ENCODE peak calls at places on chromosomes 7 and 10, in eight cellular contexts. V is heart right ventricle; J is Karpas-422; T is heart left ventricle; X is mammary epithelial cell; N is CD8-positive, alpha-beta T cell; M is hepatocyte; A is adrenal gland. Y is an unnamed sample.

GRCh38 chr7:137669706-137670105 is 177.1 kb downstream of the DGKI start:
- DNase-seq in N (no peak), A (no peak), M (no peak), J (no peak), T (no peak), V (no peak), X (peak; percentile 38), Y (no peak)

GRCh38 chr7:68718059-68718685 is 880.1 kb upstream of the AUTS2 start:
- DNase-seq in X (no peak), M (no peak), J (no peak), N (no peak), V (no peak), T (no peak), A (no peak), Y (no peak)

GRCh38 chr10:11146402-11147171 is 128.9 kb downstream of the CELF2 start:
- DNase-seq in J (no peak), N (peak; percentile 45), M (no peak), T (no peak), X (no peak), A (no peak), V (no peak), Y (no peak)

GRCh38 chr10:76779163-76779820 is 858.3 kb downstream of the KCNMA1 start:
- DNase-seq in T (no peak), A (no peak), M (peak; percentile 40), V (no peak), X (no peak), J (no peak), N (no peak), Y (no peak)

GRCh38 chr7:25823571-25823970 is 328.4 kb upstream of the NFE2L3 start:
- DNase-seq in X (no peak), J (peak; percentile 70), T (no peak), A (no peak), M (no peak), N (no peak), V (no peak), Y (peak; percentile 75)

GRCh38 chr7:106071999-106072714 is 40.0 kb downstream of the SYPL1 start:
- DNase-seq in N (no peak), J (no peak), A (peak; percentile 87), X (no peak), M (peak; percentile 48), V (peak; percentile 73), T (peak; percentile 54), Y (no peak)

GRCh38 chr10:100433253-100434240 is 29.3 kb upstream of the WNT8B start:
- DNase-seq in T (peak; percentile 88), N (peak; percentile 97), J (peak; percentile 99), M (peak; percentile 96), X (peak; percentile 83), V (peak; percentile 90), A (peak; percentile 98), Y (peak; percentile 95)

GRCh38 chr10:92405006-92405924 is 114.3 kb downstream of the MARCHF5 start:
- DNase-seq in N (no peak), J (no peak), A (no peak), V (no peak), M (no peak), X (no peak), T (no peak), Y (no peak)

GRCh38 chr10:121245799-121246198 is 352.4 kb downstream of the FGFR2 start:
- DNase-seq in A (no peak), X (no peak), M (no peak), N (no peak), J (no peak), V (no peak), T (no peak), Y (no peak)

GRCh38 chr7:128454808-128455555 is 696 bp upstream of the HILPDA start:
- DNase-seq in X (no peak), N (no peak), V (no peak), A (peak; percentile 19), M (peak; percentile 41), J (peak; percentile 61), T (no peak), Y (peak; percentile 21)

GRCh38 chr7:31096198-31096881 is 44.2 kb downstream of the ADCYAP1R1 start:
- DNase-seq in J (no peak), T (no peak), M (no peak), N (no peak), A (no peak), X (no peak), V (no peak), Y (no peak)

GRCh38 chr7:30225863-30226361 is 58.5 kb upstream of the ZNRF2 start:
- DNase-seq in T (peak; percentile 64), N (no peak), A (peak; percentile 70), M (peak; percentile 60), X (peak; percentile 97), J (peak; percentile 93), V (peak; percentile 63), Y (peak; percentile 67)

GRCh38 chr7:87128883-87129282 is 23.4 kb upstream of the DMTF1 start:
- DNase-seq in J (no peak), V (no peak), X (no peak), N (no peak), M (peak; percentile 48), A (no peak), T (no peak), Y (no peak)

GRCh38 chr10:29533696-29534285 is 101.0 kb downstream of the SVIL start:
- DNase-seq in A (no peak), M (no peak), X (peak; percentile 6), V (no peak), T (no peak), N (no peak), J (no peak), Y (no peak)
- H3K27ac ChIP-seq in A (no peak overlapping the region), M (no peak overlapping the region), X (no peak overlapping the region), V (peak overlapping the region; percentile 78), T (no peak overlapping the region), N (no peak overlapping the region), J (no peak overlapping the region), Y (no peak overlapping the region)

GRCh38 chr7:90879924-90880323 is 283.8 kb downstream of the CDK14 start:
- DNase-seq in V (peak; percentile 8), N (no peak), J (no peak), A (no peak), M (no peak), X (no peak), T (peak; percentile 25), Y (no peak)
- H3K4me3 ChIP-seq in V (no peak overlapping the region), N (no peak overlapping the region), J (no peak overlapping the region), A (no peak overlapping the region), M (no peak overlapping the region), X (no peak overlapping the region), T (no peak overlapping the region), Y (no peak overlapping the region)

GRCh38 chr10:110859206-110859946 is 12.4 kb upstream of the PDCD4 start:
- DNase-seq in A (no peak), J (no peak), T (no peak), N (peak; percentile 48), V (no peak), M (no peak), X (no peak), Y (no peak)

GRCh38 chr10:110858297-110858934 is 13.3 kb upstream of the PDCD4 start:
- DNase-seq in J (no peak), T (no peak), X (no peak), A (no peak), N (no peak), V (no peak), M (no peak), Y (no peak)

GRCh38 chr10:110859947-110860376 is 11.8 kb upstream of the PDCD4 start:
- DNase-seq in X (no peak), N (no peak), A (peak; percentile 34), M (peak; percentile 64), V (no peak), J (no peak), T (no peak), Y (peak; percentile 43)

GRCh38 chr10:110860576-110861241 is 11.0 kb upstream of the PDCD4 start:
- DNase-seq in N (peak; percentile 79), X (no peak), J (no peak), M (peak; percentile 56), V (no peak), T (no peak), A (no peak), Y (peak; percentile 74)

DNA sequence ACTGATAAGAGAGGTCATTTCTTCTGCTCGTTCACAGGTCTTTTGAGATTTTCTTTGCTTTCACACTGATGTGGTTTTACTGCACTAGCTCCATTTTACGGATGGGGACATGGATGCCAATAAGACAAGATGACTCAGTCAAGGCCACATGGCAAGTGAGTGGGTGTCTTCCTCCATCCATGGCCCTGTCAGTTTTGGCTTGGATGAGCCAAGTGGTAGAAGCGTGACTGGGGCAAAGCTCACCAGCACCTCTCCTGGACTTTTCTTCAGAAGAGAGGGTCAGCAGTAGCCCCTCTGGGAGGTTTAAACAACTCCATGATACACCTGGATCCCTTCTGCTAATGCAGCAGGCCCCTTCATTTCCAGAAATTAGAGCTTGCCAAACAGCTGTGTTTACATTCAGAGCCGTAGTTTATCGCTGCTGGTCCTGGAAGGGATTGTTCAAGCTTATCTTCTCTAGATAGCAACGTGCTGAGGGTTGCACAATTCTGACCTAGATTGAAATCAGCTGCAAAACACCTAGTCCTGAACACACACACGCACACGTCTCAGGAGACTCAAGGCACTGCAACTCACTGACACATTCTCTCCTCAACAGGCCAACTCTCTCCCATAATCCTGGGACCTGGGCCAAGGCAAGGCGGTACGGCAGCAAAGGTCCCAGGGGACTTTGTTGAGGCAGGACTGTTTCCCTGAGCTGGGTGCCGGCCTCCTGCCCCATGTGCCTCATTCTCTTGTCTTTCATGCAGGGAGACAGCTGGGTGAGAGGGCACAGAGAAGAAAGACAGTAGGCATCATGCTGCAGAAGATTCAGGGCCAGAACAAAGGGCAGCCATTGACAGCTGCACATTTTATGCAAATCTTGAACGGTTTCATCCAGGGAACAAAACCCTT is 14.2 kb upstream of the PDCD4 start:
- DNase-seq in N (peak; percentile 62), M (peak; percentile 87), J (peak; percentile 65), X (no peak), A (peak; percentile 88), T (no peak), V (no peak), Y (peak; percentile 84)
- H3K27ac ChIP-seq in N (no peak overlapping the region), M (peak overlapping the region; percentile 95), J (peak overlapping the region; percentile 22), X (no peak overlapping the region), A (peak overlapping the region; percentile 24), T (peak overlapping the region; percentile 25), V (no peak overlapping the region), Y (peak overlapping the region; percentile 91)

GRCh38 chr7:37960483-37960882 is 40.0 kb downstream of the EPDR1 start:
- DNase-seq in X (no peak), A (no peak), N (no peak), V (no peak), T (no peak), J (no peak), M (no peak), Y (no peak)

GRCh38 chr7:37957236-37957970 is 37.0 kb downstream of the EPDR1 start:
- DNase-seq in A (no peak), J (no peak), V (no peak), T (no peak), X (no peak), M (no peak), N (no peak), Y (no peak)

GRCh38 chr7:37956791-37957190 is 36.4 kb downstream of the EPDR1 start:
- DNase-seq in A (no peak), T (no peak), J (no peak), X (no peak), M (no peak), V (no peak), N (no peak), Y (no peak)

GRCh38 chr7:37964196-37964595 is 43.8 kb downstream of the EPDR1 start:
- DNase-seq in A (no peak), X (no peak), N (no peak), V (no peak), M (no peak), T (no peak), J (no peak), Y (no peak)

DNA sequence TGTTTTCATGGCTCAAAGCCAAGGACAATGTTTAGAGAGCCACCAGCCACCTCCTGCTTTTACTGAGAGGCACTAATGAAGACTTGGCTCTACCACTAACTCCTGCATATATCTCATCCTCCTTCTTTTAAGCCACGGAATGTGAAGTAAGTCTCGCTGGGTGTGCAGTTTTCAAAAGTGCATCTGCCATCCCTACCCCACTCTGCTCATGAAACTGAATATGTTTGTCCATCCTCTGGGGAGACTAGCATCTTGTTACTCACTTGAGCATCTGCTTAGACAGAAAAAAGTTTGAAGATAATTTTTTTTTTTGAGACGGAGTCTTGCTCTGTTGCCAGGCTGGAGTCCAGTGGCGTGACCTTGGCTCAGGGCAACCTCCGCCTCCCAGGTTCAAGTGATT is 40.8 kb downstream of the EPDR1 start:
- DNase-seq in T (no peak), M (no peak), N (no peak), X (no peak), V (no peak), J (no peak), A (no peak), Y (no peak)
- H3K4me3 ChIP-seq in T (no peak overlapping the region), M (no peak overlapping the region), N (no peak overlapping the region), X (no peak overlapping the region), V (no peak overlapping the region), J (no peak overlapping the region), A (no peak overlapping the region), Y (no peak overlapping the region)

Y was measured in OCI-LY7.